ENCODE peak calls at places on chromosomes 3 and 15, in seven cellular contexts. G is GM23338, K is dorsolateral prefrontal cortex, F is neural progenitor cell, Z is epithelial cell of esophagus, M is GM12864, S is heart left ventricle. D is an unnamed sample.
A peak's percentile ranks its signal among the peaks of the same experiment; 100 is the strongest.

GRCh38 chr3:42632146-42632545 is 21.4 kb upstream of the ZBTB47 start:
- DNase-seq in G (no peak), K (no peak), F (no peak), Z (peak; percentile 55), M (no peak), S (no peak), D (no peak)

GRCh38 chr3:184178522-184179138 is 4.0 kb downstream of the AP2M1 start:
- DNase-seq in G (no peak), K (no peak), F (no peak), Z (no peak), M (no peak), S (no peak), D (no peak)

GRCh38 chr3:70090322-70090913 is 90.9 kb downstream of the SAMMSON start:
- DNase-seq in G (peak; percentile 61), K (no peak), F (peak; percentile 46), Z (peak; percentile 24), M (no peak), S (no peak), D (no peak)

GRCh38 chr15:90225504-90226234 is 8.1 kb downstream of the CIB1 start:
- DNase-seq in G (no peak), K (no peak), F (no peak), Z (no peak), M (no peak), S (no peak), D (no peak)

GRCh38 chr3:42229942-42230688 is 35.9 kb downstream of the CCK start:
- DNase-seq in G (peak; percentile 86), K (no peak), F (peak; percentile 78), Z (peak; percentile 60), M (no peak), S (no peak), D (no peak)

GRCh38 chr3:188165596-188165995 is 11.6 kb downstream of the LPP start:
- DNase-seq in G (no peak), K (no peak), F (no peak), Z (no peak), M (no peak), S (no peak), D (no peak)

GRCh38 chr3:151789853-151790463 is 24.0 kb upstream of the AADAC start:
- DNase-seq in G (no peak), K (no peak), F (no peak), Z (no peak), M (no peak), S (no peak), D (no peak)

GRCh38 chr3:115660646-115661442 is 37.5 kb downstream of the GAP43 start:
- DNase-seq in G (no peak), K (peak; percentile 45), F (peak; percentile 52), Z (no peak), M (no peak), S (no peak), D (no peak)

GRCh38 chr15:38531509-38531908 is 33.1 kb downstream of the RASGRP1 start:
- DNase-seq in G (no peak), K (peak; percentile 67), F (no peak), Z (peak; percentile 60), M (no peak), S (no peak), D (no peak)

GRCh38 chr3:25897019-25897418 is 107.1 kb downstream of the OXSM start:
- DNase-seq in G (peak; percentile 76), K (no peak), F (peak; percentile 55), Z (peak; percentile 19), M (peak; percentile 42), S (no peak), D (peak; percentile 25)

GRCh38 chr15:60635507-60636352 is 156.8 kb upstream of the ICE2 start:
- DNase-seq in G (no peak), K (no peak), F (no peak), Z (no peak), M (peak; percentile 81), S (no peak), D (no peak)

GRCh38 chr15:67967871-67968423 is 86.2 kb upstream of the PIAS1 start:
- DNase-seq in G (peak; percentile 91), K (peak; percentile 81), F (peak; percentile 90), Z (peak; percentile 46), M (no peak), S (peak; percentile 82), D (no peak)

GRCh38 chr3:85337895-85338294 is 379.1 kb downstream of the CADM2 start:
- DNase-seq in G (no peak), K (no peak), F (no peak), Z (no peak), M (no peak), S (no peak), D (no peak)

GRCh38 chr3:85342915-85343314 is 384.1 kb downstream of the CADM2 start:
- DNase-seq in G (peak; percentile 48), K (no peak), F (peak; percentile 56), Z (peak; percentile 48), M (no peak), S (no peak), D (peak; percentile 53)
- TF ChIP-seq CTCF in G (peak; percentile 55), K (peak; percentile 65), F (peak; percentile 59), Z (peak; percentile 71), M (peak; percentile 38), S (no peak), D (peak; percentile 90)

GRCh38 chr3:49901351-49902339 is 2.0 kb downstream of the MST1R start:
- DNase-seq in G (no peak), K (no peak), F (no peak), Z (peak; percentile 41), M (no peak), S (no peak), D (no peak)

GRCh38 chr3:49900491-49901153 is 3.1 kb downstream of the MST1R start:
- DNase-seq in G (peak; percentile 30), K (no peak), F (no peak), Z (peak; percentile 98), M (no peak), S (peak; percentile 79), D (peak; percentile 14)

GRCh38 chr3:49899815-49900214 is 3.9 kb downstream of the MST1R start:
- DNase-seq in G (peak; percentile 89), K (no peak), F (peak; percentile 70), Z (peak; percentile 25), M (no peak), S (no peak), D (no peak)

GRCh38 chr3:49903451-49904424 is at the start of gene MST1R:
- DNase-seq in G (peak; percentile 98), K (no peak), F (peak; percentile 89), Z (peak; percentile 87), M (peak; percentile 77), S (peak; percentile 75), D (no peak)

DNA sequence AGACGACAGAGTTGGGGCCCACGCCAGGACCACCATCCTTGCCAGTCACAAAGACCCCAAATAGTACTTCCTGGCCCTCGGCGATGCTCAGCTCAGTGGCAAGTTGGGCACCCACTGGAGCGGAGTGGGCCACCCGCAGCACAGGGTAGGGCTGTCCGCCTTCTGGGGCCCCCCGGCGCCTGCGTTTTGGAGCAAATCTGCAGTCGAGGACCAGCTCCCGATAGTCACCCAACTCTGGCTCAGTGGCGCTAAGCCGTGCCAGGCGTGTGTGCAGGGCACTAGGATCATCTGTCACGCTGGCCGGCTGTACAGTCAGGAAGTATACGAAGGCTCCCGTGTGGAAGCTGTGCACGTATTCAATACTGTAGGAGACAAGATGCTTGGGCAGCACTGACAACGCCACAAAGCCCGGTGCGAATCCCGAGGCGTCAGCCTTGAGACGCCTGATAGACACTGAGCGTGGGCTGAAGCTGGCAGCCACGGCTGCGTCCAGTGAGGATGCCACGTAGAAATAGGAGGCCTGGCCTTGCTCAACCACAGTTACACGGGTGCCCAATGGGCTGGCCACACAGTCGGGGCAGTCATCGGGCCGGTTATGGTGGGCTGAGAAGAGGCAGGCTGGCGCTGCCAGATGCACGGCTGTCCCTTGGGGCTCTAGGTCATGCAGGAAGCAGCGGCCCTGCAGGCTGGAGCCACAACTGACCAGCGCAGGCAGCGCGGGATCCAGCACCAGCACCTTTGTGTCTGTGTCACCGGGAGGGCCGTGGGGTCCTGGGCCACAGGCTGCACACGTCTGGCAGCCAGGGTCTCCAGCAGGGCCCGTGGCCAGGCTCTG is 945 bp downstream of the MST1R start:
- DNase-seq in G (no peak), K (no peak), F (no peak), Z (no peak), M (no peak), S (no peak), D (no peak)
- H3K4me3 ChIP-seq in G (peak overlapping the region; percentile 49), K (no peak overlapping the region), F (no peak overlapping the region), Z (peak overlapping the region; percentile 45), M (no peak overlapping the region), S (no peak overlapping the region), D (no peak overlapping the region)

GRCh38 chr3:68809596-68809995 is 122.8 kb downstream of the TAFA4 start:
- DNase-seq in G (no peak), K (no peak), F (no peak), Z (no peak), M (no peak), S (no peak), D (no peak)
- TF ChIP-seq CTCF in G (no peak), K (no peak), F (no peak), Z (no peak), M (no peak), S (no peak), D (no peak)

GRCh38 chr3:32412887-32413286 is 21.2 kb downstream of the CMTM7 start:
- DNase-seq in G (no peak), K (no peak), F (no peak), Z (no peak), M (no peak), S (no peak), D (no peak)

GRCh38 chr3:32406481-32407408 is 15.1 kb downstream of the CMTM7 start:
- DNase-seq in G (no peak), K (no peak), F (no peak), Z (peak; percentile 88), M (no peak), S (no peak), D (no peak)

GRCh38 chr3:32411442-32411841 is 19.8 kb downstream of the CMTM7 start:
- DNase-seq in G (no peak), K (no peak), F (no peak), Z (no peak), M (no peak), S (no peak), D (no peak)

GRCh38 chr3:32413845-32414526 is 22.3 kb downstream of the CMTM7 start:
- DNase-seq in G (peak; percentile 18), K (no peak), F (no peak), Z (peak; percentile 63), M (no peak), S (no peak), D (no peak)

GRCh38 chr3:32410367-32411246 is 19.0 kb downstream of the CMTM7 start:
- DNase-seq in G (peak; percentile 36), K (no peak), F (peak; percentile 50), Z (peak; percentile 44), M (no peak), S (no peak), D (no peak)
- H3K4me3 ChIP-seq in G (no peak overlapping the region), K (no peak overlapping the region), F (no peak overlapping the region), Z (no peak overlapping the region), M (no peak overlapping the region), S (no peak overlapping the region), D (no peak overlapping the region)